ENCODE peak calls at places on chromosome 21, in seven cellular contexts. J, V, Y, S, L, Z and N are unnamed samples.

GRCh38 chr21:37430184-37430821 is 63.7 kb downstream of the DYRK1A start:
- DNase-seq in S (no peak), L (no peak), V (no peak), Z (no peak), Y (no peak), J (no peak), N (no peak)

GRCh38 chr21:16633851-16634521 is 878.9 kb upstream of the CXADR start:
- DNase-seq in V (no peak), Z (no peak), J (no peak), S (no peak), Y (no peak), L (no peak), N (no peak)

GRCh38 chr21:33027401-33028185 is 1.9 kb downstream of the OLIG2 start:
- DNase-seq in V (no peak), J (no peak), Y (no peak), S (no peak), L (no peak), Z (no peak), N (no peak)

GRCh38 chr21:15549671-15550070 is 180.1 kb upstream of the USP25 start:
- DNase-seq in J (no peak), S (peak), Y (no peak), Z (no peak), V (peak), L (peak), N (no peak)

GRCh38 chr21:46111857-46112730 is 14.2 kb downstream of the COL6A2 start:
- DNase-seq in Y (peak), J (no peak), V (no peak), L (no peak), S (no peak), Z (no peak), N (peak)

GRCh38 chr21:46187814-46188213 is 3.6 kb upstream of the SPATC1L start:
- DNase-seq in L (no peak), V (no peak), Z (no peak), J (no peak), S (no peak), Y (no peak), N (no peak)

GRCh38 chr21:28833609-28834008 is 159.1 kb downstream of the LTN1 start:
- DNase-seq in Z (no peak), Y (no peak), V (no peak), S (no peak), J (no peak), L (no peak), N (no peak)

GRCh38 chr21:32817206-32817605 is 45.7 kb upstream of the PAXBP1 start:
- DNase-seq in Y (no peak), Z (no peak), S (no peak), J (no peak), V (no peak), L (no peak), N (no peak)

GRCh38 chr21:35743571-35743970 is 316.8 kb downstream of the SETD4 start:
- DNase-seq in Z (peak), S (peak), L (peak), J (no peak), V (no peak), Y (no peak), N (no peak)

GRCh38 chr21:16608209-16608830 is 878.5 kb downstream of the USP25 start:
- DNase-seq in L (no peak), Y (no peak), V (no peak), S (no peak), Z (no peak), J (no peak), N (no peak)

GRCh38 chr21:21688877-21689276 is 690.7 kb downstream of the NCAM2 start:
- DNase-seq in J (no peak), V (no peak), L (peak), Z (no peak), Y (no peak), S (peak), N (no peak)

GRCh38 chr21:31670065-31670464 is 10.6 kb downstream of the SOD1 start:
- DNase-seq in Z (no peak), L (no peak), J (no peak), Y (no peak), V (no peak), S (no peak), N (no peak)

GRCh38 chr21:46557469-46557868 is 47.4 kb downstream of the S100B start:
- DNase-seq in L (no peak), S (no peak), J (no peak), Y (peak), V (no peak), Z (no peak), N (no peak)

GRCh38 chr21:37631319-37632117 is 264.9 kb downstream of the DYRK1A start:
- DNase-seq in Z (no peak), S (no peak), L (no peak), Y (no peak), J (no peak), V (no peak), N (no peak)

GRCh38 chr21:19402870-19403269 is 999.3 kb upstream of the TMPRSS15 start:
- DNase-seq in L (no peak), Z (no peak), J (no peak), Y (no peak), S (no peak), V (no peak), N (no peak)

GRCh38 chr21:38470762-38471161 is 27.5 kb downstream of the ERG start:
- DNase-seq in J (no peak), L (peak), S (no peak), V (no peak), Z (no peak), Y (no peak), N (no peak)

GRCh38 chr21:39671986-39672385 is 59.2 kb downstream of the B3GALT5 start:
- DNase-seq in J (no peak), Z (no peak), Y (no peak), S (no peak), L (no peak), V (no peak), N (no peak)

GRCh38 chr21:31744162-31744800 is 12.4 kb upstream of the SCAF4 start:
- DNase-seq in Z (no peak), J (no peak), V (no peak), Y (no peak), L (no peak), S (no peak), N (no peak)

GRCh38 chr21:45988366-45989347 is 7.1 kb downstream of the COL6A1 start:
- DNase-seq in Z (no peak), V (no peak), J (peak), L (no peak), Y (no peak), S (no peak), N (peak)

GRCh38 chr21:31732538-31732864 is 583 bp upstream of the SCAF4 start:
- DNase-seq in L (peak), J (no peak), Z (no peak), V (no peak), S (no peak), Y (no peak), N (no peak)

GRCh38 chr21:46675595-46676280 is 40.3 kb downstream of the PRMT2 start:
- DNase-seq in Z (no peak), V (no peak), J (no peak), S (peak), L (peak), Y (no peak), N (no peak)

GRCh38 chr21:46084041-46084561 is 13.8 kb upstream of the COL6A2 start:
- DNase-seq in Z (no peak), S (no peak), V (no peak), J (no peak), L (no peak), Y (no peak), N (no peak)

GRCh38 chr21:33561373-33561772 is 18.5 kb downstream of the SON start:
- DNase-seq in S (no peak), J (no peak), Z (no peak), V (no peak), Y (no peak), L (no peak), N (no peak)

GRCh38 chr21:46114963-46115362 is 17.1 kb downstream of the COL6A2 start:
- DNase-seq in J (peak), Y (peak), Z (no peak), L (no peak), S (no peak), V (no peak), N (no peak)

GRCh38 chr21:33419538-33420123 is 16.4 kb downstream of the IFNGR2 start:
- DNase-seq in Z (no peak), L (peak), J (no peak), Y (peak), V (no peak), S (peak), N (no peak)

GRCh38 chr21:23401278-23401677 is 2206.0 kb downstream of the MRPL39 start:
- DNase-seq in V (no peak), L (no peak), Z (no peak), J (no peak), S (no peak), Y (no peak), N (no peak)

GRCh38 chr21:38440746-38441145 is 57.5 kb downstream of the ERG start:
- DNase-seq in V (peak), Z (peak), J (no peak), Y (no peak), S (peak), L (peak), N (no peak)

GRCh38 chr21:37580690-37581089 is 214.1 kb downstream of the DYRK1A start:
- DNase-seq in V (no peak), Z (no peak), J (no peak), L (no peak), Y (no peak), S (no peak), N (no peak)

GRCh38 chr21:46425566-46425965 is 33.1 kb upstream of the DIP2A start:
- DNase-seq in V (no peak), S (no peak), L (no peak), Z (no peak), J (no peak), Y (peak), N (no peak)

GRCh38 chr21:39014751-39015150 is 168.5 kb downstream of the PSMG1 start:
- DNase-seq in V (peak), J (no peak), Z (peak), Y (no peak), L (peak), S (peak), N (no peak)

GRCh38 chr21:22355949-22356348 is 1357.7 kb downstream of the NCAM2 start:
- DNase-seq in V (no peak), Z (no peak), Y (no peak), L (no peak), J (no peak), S (no peak), N (no peak)

GRCh38 chr21:9837946-9838801 is 683.2 kb upstream of the TPTE start:
- DNase-seq in J (no peak), L (no peak), V (no peak), S (no peak), Z (no peak), Y (peak), N (no peak)

GRCh38 chr21:21101911-21102310 is 103.7 kb downstream of the NCAM2 start:
- DNase-seq in V (peak), Y (no peak), Z (peak), L (peak), S (peak), J (no peak), N (no peak)

GRCh38 chr21:15826147-15826780 is 96.5 kb downstream of the USP25 start:
- DNase-seq in V (no peak), Y (no peak), J (no peak), Z (no peak), L (peak), S (peak), N (peak)

GRCh38 chr21:36320421-36321324 is 676 bp downstream of the MORC3 start:
- DNase-seq in Y (peak), L (peak), J (peak), V (no peak), S (peak), Z (peak), N (no peak)

GRCh38 chr21:36694593-36695282 is 4.2 kb upstream of the SIM2 start:
- DNase-seq in Z (no peak), J (no peak), V (no peak), Y (no peak), L (no peak), S (no peak), N (no peak)

GRCh38 chr21:45972716-45973474 is 8.7 kb upstream of the COL6A1 start:
- DNase-seq in Y (peak), Z (peak), V (no peak), S (peak), J (peak), L (peak), N (no peak)

DNA sequence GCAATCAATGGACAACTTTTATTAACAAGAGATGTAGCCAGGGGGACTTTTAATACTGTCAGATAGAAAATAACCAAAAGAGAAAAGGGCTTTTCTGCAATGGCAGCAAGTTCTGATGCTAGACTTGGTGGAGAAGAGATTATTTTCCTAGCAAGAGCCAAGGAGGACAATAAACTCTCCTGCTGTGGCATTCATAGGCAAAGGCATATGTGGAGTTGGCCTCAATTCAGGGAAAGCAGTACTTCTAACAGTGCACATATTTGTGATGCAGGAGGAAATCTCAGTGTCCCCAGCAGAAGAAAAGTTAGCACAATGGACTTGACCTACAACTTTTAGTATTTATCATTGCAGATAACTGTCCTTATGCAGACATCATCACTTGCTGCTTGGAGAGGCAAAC is 75.1 kb upstream of the GRIK1 start:
- DNase-seq in V (no peak), L (no peak), Z (no peak), Y (no peak), J (no peak), S (no peak), N (no peak)
- H3K4me3 ChIP-seq in V (no peak), L (no peak), Z (no peak), Y (no peak), J (no peak), S (no peak), N (no peak)

GRCh38 chr21:42567181-42567560 is 53.5 kb downstream of the SLC37A1 start:
- DNase-seq in L (no peak), S (no peak), Z (no peak), V (no peak), J (no peak), Y (no peak), N (no peak)

GRCh38 chr21:42567861-42568260 is 54.2 kb downstream of the SLC37A1 start:
- DNase-seq in L (no peak), S (no peak), J (no peak), V (no peak), Y (peak), Z (no peak), N (no peak)

GRCh38 chr21:42569732-42570301 is 56.2 kb downstream of the SLC37A1 start:
- DNase-seq in J (no peak), S (no peak), Y (peak), L (no peak), Z (no peak), V (no peak), N (peak)

GRCh38 chr21:42568834-42569731 is 55.4 kb downstream of the SLC37A1 start:
- DNase-seq in Y (peak), J (no peak), L (no peak), S (no peak), V (no peak), Z (no peak), N (peak)

DNA sequence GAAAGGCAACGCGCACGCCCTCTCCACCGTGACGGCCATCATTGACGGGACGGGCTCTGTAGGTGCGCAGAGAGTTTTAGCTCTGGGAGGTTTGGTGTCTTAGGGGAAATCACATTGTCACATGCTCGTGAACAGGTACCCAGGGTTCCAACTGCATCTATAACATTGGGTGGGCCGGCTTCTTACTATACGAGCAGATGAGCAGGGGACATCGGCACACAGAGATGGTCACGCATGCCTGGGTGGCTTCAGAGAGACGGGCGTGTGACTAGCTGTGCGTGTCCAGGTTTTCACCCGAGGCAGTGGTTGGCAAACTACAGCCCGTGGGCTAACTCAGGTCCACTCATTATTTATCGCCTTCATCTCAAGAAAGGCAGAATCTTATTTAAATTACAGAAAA is 54.7 kb downstream of the SLC37A1 start:
- DNase-seq in J (no peak), L (no peak), Z (no peak), V (no peak), S (no peak), Y (no peak), N (no peak)
- H3K4me3 ChIP-seq in J (no peak), L (no peak), Z (no peak), V (no peak), S (no peak), Y (no peak), N (no peak)

GRCh38 chr21:42385619-42386018 is 10.2 kb downstream of the TMPRSS3 start:
- DNase-seq in Y (no peak), S (no peak), V (no peak), J (no peak), L (no peak), Z (no peak), N (peak)
- H3K4me3 ChIP-seq in Y (no peak), S (no peak), V (no peak), J (no peak), L (no peak), Z (no peak), N (no peak)

DNA sequence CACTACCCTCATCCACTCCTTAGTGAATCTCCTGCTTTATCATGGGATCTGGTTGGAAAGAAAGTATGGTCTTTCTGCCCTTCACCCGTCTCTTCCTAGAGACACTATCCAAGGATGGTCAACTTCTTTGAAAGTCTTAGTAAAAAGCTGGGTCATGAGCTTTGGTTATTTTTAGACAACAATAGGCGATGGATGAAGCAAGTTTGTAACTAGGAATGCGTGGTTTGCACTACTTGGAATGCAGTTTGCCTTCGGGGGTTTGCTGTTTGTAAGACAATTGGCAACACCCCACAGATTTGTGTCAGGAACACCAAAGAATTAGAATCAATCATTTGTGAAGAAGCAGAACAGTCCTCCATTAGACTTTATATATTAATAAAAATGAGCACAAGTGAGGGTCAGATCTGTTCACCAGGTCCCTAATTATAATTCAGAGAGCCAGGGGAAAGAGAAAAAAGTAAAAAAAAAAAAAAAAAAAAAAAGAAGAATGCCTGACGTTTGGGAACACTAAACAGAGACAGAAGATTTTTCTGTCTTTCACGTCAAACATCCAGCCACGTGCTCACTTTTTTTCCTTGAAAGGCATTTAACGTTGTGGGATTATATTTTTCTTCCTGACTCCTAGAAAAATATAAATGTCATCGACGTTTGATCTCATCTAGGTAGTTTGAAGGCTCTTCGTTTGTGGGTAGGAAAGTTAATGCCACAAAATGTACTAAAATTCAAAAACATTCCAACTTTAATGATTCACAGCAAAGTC is 60.7 kb upstream of the BTG3 start:
- DNase-seq in S (no peak), Y (no peak), Z (no peak), J (no peak), L (no peak), V (no peak), N (no peak)
- H3K4me3 ChIP-seq in S (no peak), Y (no peak), Z (no peak), J (no peak), L (no peak), V (no peak), N (no peak)

DNA sequence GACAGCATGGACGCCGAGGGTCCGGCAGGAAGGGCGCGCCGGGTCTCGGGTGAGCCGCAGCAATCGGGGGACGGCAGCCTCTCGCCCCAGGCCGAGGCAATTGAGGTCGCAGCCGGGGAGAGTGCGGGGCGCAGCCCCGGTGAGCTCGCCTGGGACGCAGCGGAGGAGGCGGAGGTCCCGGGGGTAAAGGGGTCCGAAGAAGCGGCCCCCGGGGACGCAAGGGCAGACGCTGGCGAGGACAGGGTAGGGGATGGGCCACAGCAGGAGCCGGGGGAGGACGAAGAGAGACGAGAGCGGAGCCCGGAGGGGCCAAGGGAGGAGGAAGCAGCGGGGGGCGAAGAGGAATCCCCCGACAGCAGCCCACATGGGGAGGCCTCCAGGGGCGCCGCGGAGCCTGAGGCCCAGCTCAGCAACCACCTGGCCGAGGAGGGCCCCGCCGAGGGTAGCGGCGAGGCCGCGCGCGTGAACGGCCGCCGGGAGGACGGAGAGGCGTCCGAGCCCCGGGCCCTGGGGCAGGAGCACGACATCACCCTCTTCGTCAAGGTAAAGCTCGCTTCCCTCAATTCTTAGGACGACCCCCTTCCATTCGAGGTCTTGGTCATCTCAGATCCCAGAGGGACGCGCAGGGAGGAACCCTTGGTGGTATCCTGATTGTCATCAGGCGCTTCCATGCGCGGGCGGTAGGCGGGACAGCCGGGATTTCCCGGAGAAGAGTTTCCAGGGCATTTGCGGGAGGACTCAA is 1.6 kb downstream of the CLIC6 start:
- DNase-seq in Y (no peak), Z (no peak), V (no peak), J (no peak), L (no peak), S (no peak), N (no peak)
- H3K4me3 ChIP-seq in Y (peak), Z (peak), V (peak), J (peak), L (peak), S (peak), N (no peak)

GRCh38 chr21:25790122-25790951 is 55.6 kb downstream of the GABPA start:
- DNase-seq in L (peak), S (peak), Y (no peak), J (no peak), Z (no peak), V (no peak), N (no peak)
- H3K4me3 ChIP-seq in L (peak), S (peak), Y (peak), J (peak), Z (peak), V (peak), N (no peak)

DNA sequence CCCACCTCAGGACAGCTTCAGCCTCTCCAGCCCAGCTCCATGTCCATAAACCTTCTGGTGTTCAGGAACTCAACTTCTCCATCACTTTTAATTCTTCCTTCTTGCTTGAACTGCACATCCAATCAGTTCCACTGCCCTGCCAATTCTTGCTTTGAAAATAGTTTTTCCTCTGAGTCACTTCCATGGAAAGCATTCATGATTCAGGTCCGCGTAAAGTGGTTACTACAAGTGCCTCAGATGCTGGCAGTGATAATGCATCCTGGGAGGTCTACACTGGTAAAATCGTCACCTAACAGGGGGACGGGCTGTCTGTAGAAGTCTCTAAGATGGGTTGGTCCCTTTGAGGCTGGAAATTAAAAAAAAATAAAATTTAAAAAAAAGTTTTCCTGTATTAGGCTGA is 25.9 kb upstream of the RCAN1 start:
- DNase-seq in V (peak), L (peak), Z (peak), J (no peak), Y (no peak), S (peak), N (no peak)
- H3K4me3 ChIP-seq in V (no peak), L (no peak), Z (no peak), J (no peak), Y (no peak), S (no peak), N (no peak)

GRCh38 chr21:44918581-44919033 is 2.1 kb downstream of the ITGB2 start:
- DNase-seq in V (no peak), L (no peak), Z (no peak), J (no peak), S (no peak), Y (peak), N (peak)
- H3K4me3 ChIP-seq in V (no peak), L (no peak), Z (no peak), J (peak), S (no peak), Y (peak), N (no peak)